ENCODE peak calls at places on chromosome X, in ten cellular contexts. One of them, this sample, is unnamed.

GRCh38 chrX:150704030-150704613 is 10.9 kb downstream of the MTMR1 start:
- DNase-seq in pancreas: no peak
- DNase-seq in H9: no peak
- DNase-seq in IMR-90: peak; percentile 71
- DNase-seq in T-helper 9 cell: no peak
- DNase-seq in left lung: no peak
- DNase-seq in HT1080: peak; percentile 80
- DNase-seq in glutamatergic neuron: no peak
- DNase-seq in DMS 273 treated with DMSO at 0.1 percent for 48 hours: no peak
- DNase-seq in Daoy: peak; percentile 52
- DNase-seq in this sample: no peak

GRCh38 chrX:42466706-42467105 is 311.3 kb downstream of the PPP1R2C start:
- DNase-seq in glutamatergic neuron: no peak
- DNase-seq in H9: no peak
- DNase-seq in pancreas: no peak
- DNase-seq in IMR-90: no peak
- DNase-seq in Daoy: peak; percentile 0
- DNase-seq in left lung: no peak
- DNase-seq in T-helper 9 cell: no peak
- DNase-seq in HT1080: peak; percentile 0
- DNase-seq in DMS 273 treated with DMSO at 0.1 percent for 48 hours: no peak
- DNase-seq in this sample: no peak

GRCh38 chrX:68273887-68274286 is 159.4 kb downstream of the OPHN1 start:
- DNase-seq in IMR-90: peak; percentile 17
- DNase-seq in H9: peak; percentile 29
- DNase-seq in DMS 273 treated with DMSO at 0.1 percent for 48 hours: no peak
- DNase-seq in pancreas: no peak
- DNase-seq in left lung: no peak
- DNase-seq in glutamatergic neuron: no peak
- DNase-seq in Daoy: no peak
- DNase-seq in HT1080: no peak
- DNase-seq in T-helper 9 cell: no peak
- DNase-seq in this sample: no peak

GRCh38 chrX:68944211-68944610 is 115.4 kb downstream of the EFNB1 start:
- DNase-seq in HT1080: no peak
- DNase-seq in IMR-90: no peak
- DNase-seq in T-helper 9 cell: no peak
- DNase-seq in Daoy: no peak
- DNase-seq in pancreas: no peak
- DNase-seq in DMS 273 treated with DMSO at 0.1 percent for 48 hours: no peak
- DNase-seq in glutamatergic neuron: no peak
- DNase-seq in H9: no peak
- DNase-seq in left lung: no peak
- DNase-seq in this sample: no peak

GRCh38 chrX:20527458-20528099 is 260.9 kb upstream of the RPS6KA3 start:
- DNase-seq in left lung: no peak
- DNase-seq in IMR-90: peak; percentile 38
- DNase-seq in H9: no peak
- DNase-seq in pancreas: no peak
- DNase-seq in HT1080: peak; percentile 22
- DNase-seq in T-helper 9 cell: no peak
- DNase-seq in DMS 273 treated with DMSO at 0.1 percent for 48 hours: peak; percentile 69
- DNase-seq in glutamatergic neuron: no peak
- DNase-seq in Daoy: no peak
- DNase-seq in this sample: no peak

GRCh38 chrX:47358387-47359065 is 11.9 kb upstream of the ZNF157 start:
- DNase-seq in HT1080: no peak
- DNase-seq in IMR-90: no peak
- DNase-seq in glutamatergic neuron: no peak
- DNase-seq in left lung: no peak
- DNase-seq in DMS 273 treated with DMSO at 0.1 percent for 48 hours: peak; percentile 42
- DNase-seq in pancreas: no peak
- DNase-seq in Daoy: no peak
- DNase-seq in T-helper 9 cell: no peak
- DNase-seq in H9: no peak
- DNase-seq in this sample: no peak

GRCh38 chrX:14926471-14926870 is 53.2 kb downstream of the MOSPD2 start:
- DNase-seq in DMS 273 treated with DMSO at 0.1 percent for 48 hours: no peak
- DNase-seq in Daoy: no peak
- DNase-seq in T-helper 9 cell: no peak
- DNase-seq in pancreas: no peak
- DNase-seq in IMR-90: no peak
- DNase-seq in glutamatergic neuron: no peak
- DNase-seq in H9: no peak
- DNase-seq in HT1080: no peak
- DNase-seq in left lung: no peak
- DNase-seq in this sample: no peak

GRCh38 chrX:103376118-103376978 is at the start of gene BEX3:
- DNase-seq in pancreas: peak; percentile 79
- DNase-seq in left lung: peak; percentile 50
- DNase-seq in HT1080: peak; percentile 58
- DNase-seq in Daoy: peak; percentile 52
- DNase-seq in H9: peak; percentile 93
- DNase-seq in glutamatergic neuron: peak; percentile 76
- DNase-seq in T-helper 9 cell: peak; percentile 4
- DNase-seq in DMS 273 treated with DMSO at 0.1 percent for 48 hours: peak; percentile 66
- DNase-seq in IMR-90: peak; percentile 59
- DNase-seq in this sample: no peak

GRCh38 chrX:154799554-154800348 is 5.5 kb downstream of the MPP1 start:
- DNase-seq in T-helper 9 cell: no peak
- DNase-seq in DMS 273 treated with DMSO at 0.1 percent for 48 hours: no peak
- DNase-seq in glutamatergic neuron: no peak
- DNase-seq in H9: no peak
- DNase-seq in Daoy: peak; percentile 51
- DNase-seq in HT1080: no peak
- DNase-seq in IMR-90: peak; percentile 35
- DNase-seq in pancreas: peak; percentile 65
- DNase-seq in left lung: no peak
- DNase-seq in this sample: no peak

GRCh38 chrX:114037515-114037914 is 546.4 kb upstream of the HTR2C start:
- DNase-seq in DMS 273 treated with DMSO at 0.1 percent for 48 hours: no peak
- DNase-seq in Daoy: no peak
- DNase-seq in HT1080: no peak
- DNase-seq in pancreas: no peak
- DNase-seq in IMR-90: no peak
- DNase-seq in T-helper 9 cell: no peak
- DNase-seq in H9: no peak
- DNase-seq in glutamatergic neuron: no peak
- DNase-seq in left lung: no peak
- DNase-seq in this sample: no peak

GRCh38 chrX:80721186-80721585 is 88.5 kb downstream of the BRWD3 start:
- DNase-seq in glutamatergic neuron: no peak
- DNase-seq in left lung: no peak
- DNase-seq in pancreas: no peak
- DNase-seq in Daoy: no peak
- DNase-seq in HT1080: no peak
- DNase-seq in IMR-90: no peak
- DNase-seq in T-helper 9 cell: no peak
- DNase-seq in DMS 273 treated with DMSO at 0.1 percent for 48 hours: no peak
- DNase-seq in H9: no peak
- DNase-seq in this sample: no peak

GRCh38 chrX:69124108-69124507 is 41.1 kb downstream of the PJA1 start:
- DNase-seq in Daoy: no peak
- DNase-seq in DMS 273 treated with DMSO at 0.1 percent for 48 hours: no peak
- DNase-seq in left lung: no peak
- DNase-seq in glutamatergic neuron: no peak
- DNase-seq in H9: no peak
- DNase-seq in IMR-90: peak; percentile 65
- DNase-seq in T-helper 9 cell: no peak
- DNase-seq in HT1080: no peak
- DNase-seq in pancreas: no peak
- DNase-seq in this sample: peak; percentile 4

This sample was measured in HS-27A.